ENCODE peak calls at places on chromosomes 7 and 10, in ten cellular contexts. V is right lobe of liver, P is spleen, I is EH, C is fibroblast of the aortic adventitia, D is iPS DF 19.7, X is left cardiac atrium, M is NCI-H1092, W is T-helper 9 cell, E is hepatic stellate cell. H is an unnamed sample.

GRCh38 chr7:106196460-106197021 is 84.4 kb upstream of the SYPL1 start:
- DNase-seq in X (no peak), W (no peak), V (peak), P (no peak), C (no peak), E (no peak), M (no peak), I (no peak), D (no peak), H (no peak)

GRCh38 chr7:149727053-149727452 is 46.3 kb downstream of the ZNF467 start:
- DNase-seq in P (peak), D (no peak), C (no peak), V (no peak), I (no peak), X (no peak), E (no peak), M (no peak), W (no peak), H (peak)

GRCh38 chr10:26503911-26504310 is 65.8 kb downstream of the APBB1IP start:
- DNase-seq in I (no peak), C (no peak), E (no peak), W (no peak), D (no peak), X (no peak), V (no peak), P (no peak), M (no peak), H (no peak)

GRCh38 chr7:833601-834258 is 1.5 kb downstream of the SUN1 start:
- DNase-seq in W (no peak), E (no peak), M (no peak), C (no peak), X (no peak), P (peak), V (no peak), I (no peak), D (no peak), H (no peak)

GRCh38 chr10:69426376-69426727 is 9.6 kb upstream of the TACR2 start:
- DNase-seq in C (no peak), W (no peak), E (no peak), D (no peak), I (no peak), V (no peak), M (no peak), X (no peak), P (no peak), H (no peak)

GRCh38 chr7:100965723-100966541 is 3.4 kb upstream of the MUC12 start:
- DNase-seq in D (peak), M (no peak), X (peak), C (peak), E (peak), V (peak), P (peak), W (peak), I (peak), H (peak)

GRCh38 chr10:17348111-17349008 is 106.0 kb downstream of the ST8SIA6 start:
- DNase-seq in P (no peak), X (peak), C (peak), E (peak), V (no peak), I (peak), D (no peak), M (no peak), W (no peak), H (peak)

GRCh38 chr10:48634198-48634983 is 29.5 kb upstream of the ARHGAP22 start:
- DNase-seq in C (peak), P (peak), M (no peak), V (no peak), D (no peak), I (peak), X (peak), E (peak), W (no peak), H (no peak)

GRCh38 chr10:62424026-62424425 is 49.9 kb downstream of the ZNF365 start:
- DNase-seq in P (no peak), D (no peak), W (no peak), E (no peak), X (no peak), I (no peak), C (no peak), M (no peak), V (no peak), H (no peak)

GRCh38 chr10:121608669-121609190 is 10.5 kb upstream of the FGFR2 start:
- DNase-seq in E (no peak), V (peak), C (no peak), W (no peak), P (peak), D (no peak), I (peak), M (peak), X (peak), H (no peak)

GRCh38 chr10:34808789-34809745 is 6.0 kb downstream of the PARD3 start:
- DNase-seq in W (no peak), P (peak), V (no peak), E (peak), C (peak), I (peak), M (no peak), X (peak), D (no peak), H (no peak)

GRCh38 chr7:1720325-1720724 is 50.2 kb downstream of the ELFN1 start:
- DNase-seq in I (no peak), D (no peak), P (no peak), C (no peak), X (no peak), W (no peak), V (no peak), E (no peak), M (peak), H (no peak)

GRCh38 chr10:71213127-71213616 is 802 bp downstream of the UNC5B start:
- DNase-seq in M (peak), C (peak), D (no peak), I (peak), P (peak), X (peak), W (no peak), V (peak), E (peak), H (peak)

GRCh38 chr10:122515588-122516231 is 44.8 kb upstream of the DMBT1 start:
- DNase-seq in W (peak), P (no peak), V (no peak), X (no peak), D (no peak), I (no peak), C (no peak), M (no peak), E (no peak), H (no peak)

GRCh38 chr10:15346440-15347141 is 24.5 kb downstream of the FAM171A1 start:
- DNase-seq in P (no peak), E (no peak), W (no peak), X (peak), V (no peak), M (no peak), I (peak), D (no peak), C (peak), H (no peak)

GRCh38 chr7:6637544-6638229 is 569 bp downstream of the ZNF316 start:
- DNase-seq in P (peak), X (no peak), D (no peak), V (peak), W (peak), I (peak), C (no peak), E (peak), M (peak), H (no peak)

GRCh38 chr10:101064415-101065030 is 2.7 kb downstream of the KAZALD1 start:
- DNase-seq in V (no peak), W (no peak), I (no peak), M (no peak), X (no peak), C (no peak), E (no peak), D (no peak), P (no peak), H (no peak)

GRCh38 chr10:131997366-131998049 is 15.8 kb upstream of the BNIP3 start:
- DNase-seq in C (peak), D (no peak), E (peak), V (peak), M (no peak), I (peak), P (peak), W (no peak), X (peak), H (peak)

GRCh38 chr7:155205368-155206285 is 92.1 kb upstream of the INSIG1 start:
- DNase-seq in P (peak), X (peak), D (no peak), W (peak), V (peak), C (peak), M (no peak), E (peak), I (peak), H (peak)

GRCh38 chr10:27911645-27912044 is 87.2 kb downstream of the ODAD2 start:
- DNase-seq in W (no peak), E (no peak), C (no peak), M (no peak), X (no peak), D (peak), V (no peak), I (peak), P (no peak), H (no peak)

GRCh38 chr7:137454169-137455166 is 110.9 kb upstream of the PTN start:
- DNase-seq in M (peak), W (no peak), X (peak), D (no peak), C (peak), I (peak), P (no peak), E (peak), V (no peak), H (no peak)

GRCh38 chr10:126062132-126063032 is 166.0 kb downstream of the FANK1 start:
- DNase-seq in D (no peak), W (no peak), C (peak), M (no peak), P (no peak), I (peak), X (peak), E (peak), V (peak), H (no peak)

GRCh38 chr7:128168667-128169210 is 72.3 kb upstream of the LEP start:
- DNase-seq in C (peak), M (no peak), W (no peak), E (peak), I (peak), P (no peak), D (peak), X (peak), V (no peak), H (no peak)

GRCh38 chr10:62376064-62377025 is 2.2 kb downstream of the ZNF365 start:
- DNase-seq in W (no peak), D (no peak), E (no peak), P (no peak), X (no peak), M (no peak), I (no peak), V (no peak), C (no peak), H (no peak)

GRCh38 chr7:13639416-13639815 is 350.1 kb downstream of the ETV1 start:
- DNase-seq in M (peak), V (no peak), I (no peak), W (no peak), C (no peak), D (no peak), P (no peak), X (peak), E (no peak), H (no peak)

GRCh38 chr10:7199152-7199760 is 211.6 kb downstream of the SFMBT2 start:
- DNase-seq in P (no peak), X (no peak), D (no peak), C (peak), E (no peak), W (no peak), I (no peak), V (no peak), M (no peak), H (no peak)

H was measured in prostate gland.